ENCODE peak calls at places on chromosomes 6 and 20, in five cellular contexts. P is ovary, X is OCI-LY7, D is glutamatergic neuron, T is RWPE2. H is an unnamed sample.

GRCh38 chr6:134114489-134114888 is 62.1 kb upstream of the SLC2A12 start:
- DNase-seq in D (no peak), T (no peak), P (no peak), X (no peak), H (no peak)

GRCh38 chr6:9628819-9629218 is 786.1 kb downstream of the TFAP2A start:
- DNase-seq in T (no peak), X (no peak), P (no peak), D (no peak), H (no peak)

GRCh38 chr20:38844963-38845362 is 39.5 kb downstream of the PPP1R16B start:
- DNase-seq in X (no peak), D (no peak), P (no peak), T (no peak), H (no peak)

GRCh38 chr6:112745765-112746164 is 398.6 kb downstream of the RFPL4B start:
- DNase-seq in D (no peak), X (no peak), T (no peak), P (no peak), H (no peak)

GRCh38 chr20:57408131-57408530 is 16.9 kb downstream of the RBM38 start:
- DNase-seq in D (no peak), P (peak), X (no peak), T (no peak), H (no peak)

GRCh38 chr20:6030453-6031080 is 23.3 kb downstream of the LRRN4 start:
- DNase-seq in X (no peak), T (no peak), D (no peak), P (no peak), H (no peak)

GRCh38 chr20:58553841-58554240 is 38.6 kb upstream of the APCDD1L start:
- DNase-seq in D (no peak), X (no peak), T (peak), P (peak), H (no peak)

GRCh38 chr6:120854583-120854982 is 479.7 kb downstream of the TBC1D32 start:
- DNase-seq in P (no peak), D (no peak), T (no peak), X (no peak), H (no peak)

GRCh38 chr6:145067430-145067829 is 667.9 kb downstream of the EPM2A start:
- DNase-seq in T (no peak), P (no peak), D (no peak), X (no peak), H (no peak)

GRCh38 chr6:144364727-144365126 is 79.6 kb downstream of the UTRN start:
- DNase-seq in P (no peak), T (no peak), D (no peak), X (no peak), H (no peak)

GRCh38 chr6:158567871-158568401 is 8.0 kb downstream of the TMEM181 start:
- DNase-seq in T (no peak), X (no peak), D (no peak), P (no peak), H (no peak)

GRCh38 chr6:31158140-31158862 is at the start of gene TCF19:
- DNase-seq in T (peak), X (peak), P (peak), D (peak), H (peak)

GRCh38 chr6:5314191-5314865 is 53.0 kb downstream of the FARS2 start:
- DNase-seq in X (no peak), D (no peak), T (no peak), P (no peak), H (no peak)

GRCh38 chr20:1757072-1757471 is 99.5 kb upstream of the SIRPG start:
- DNase-seq in P (no peak), D (no peak), X (no peak), T (no peak), H (no peak)

GRCh38 chr6:110856296-110856695 is 18.3 kb upstream of the AMD1 start:
- DNase-seq in P (no peak), T (no peak), X (no peak), D (no peak), H (no peak)

GRCh38 chr6:161694995-161695394 is 421.1 kb upstream of the AGPAT4 start:
- DNase-seq in D (no peak), P (no peak), T (no peak), X (peak), H (no peak)

GRCh38 chr6:148952147-148953041 is 205.6 kb downstream of the UST start:
- DNase-seq in T (no peak), D (no peak), P (no peak), X (no peak), H (no peak)

GRCh38 chr6:73121421-73121993 is 103.8 kb downstream of the KHDC1L start:
- DNase-seq in T (no peak), P (no peak), D (no peak), X (no peak), H (no peak)

GRCh38 chr20:25276533-25277050 is 28.7 kb downstream of the PYGB start:
- DNase-seq in X (no peak), T (peak), P (peak), D (peak), H (no peak)

GRCh38 chr20:62382306-62383198 is 4.4 kb upstream of the RPS21 start:
- DNase-seq in D (peak), X (peak), P (peak), T (peak), H (peak)

GRCh38 chr6:151399679-151400078 is 8.3 kb upstream of the ZBTB2 start:
- DNase-seq in D (no peak), P (no peak), T (no peak), X (no peak), H (no peak)

GRCh38 chr6:14638562-14638931 is 521.0 kb downstream of the CD83 start:
- DNase-seq in P (no peak), X (no peak), D (no peak), T (no peak), H (no peak)

GRCh38 chr20:49656304-49656703 is 57.4 kb downstream of the B4GALT5 start:
- DNase-seq in T (no peak), P (no peak), D (no peak), X (no peak), H (no peak)

GRCh38 chr6:143592335-143592734 is 80.8 kb upstream of the FUCA2 start:
- DNase-seq in T (no peak), X (no peak), P (no peak), D (no peak), H (peak)

GRCh38 chr20:4947817-4948559 is 53.3 kb downstream of the SLC23A2 start:
- DNase-seq in D (no peak), X (no peak), P (no peak), T (no peak), H (no peak)

GRCh38 chr20:33685328-33686007 is 717 bp downstream of the E2F1 start:
- DNase-seq in P (no peak), X (peak), T (peak), D (peak), H (no peak)

GRCh38 chr20:710762-711120 is 35.1 kb upstream of the SCRT2 start:
- DNase-seq in T (no peak), P (no peak), D (no peak), X (no peak), H (no peak)

GRCh38 chr6:8539446-8539845 is 104.1 kb upstream of the SLC35B3 start:
- DNase-seq in D (no peak), P (no peak), T (no peak), X (peak), H (no peak)

GRCh38 chr6:44202972-44203750 is 13.6 kb upstream of the MYMX start:
- DNase-seq in X (no peak), D (no peak), P (no peak), T (no peak), H (no peak)

GRCh38 chr20:54650201-54650722 is 174.9 kb downstream of the DOK5 start:
- DNase-seq in P (no peak), D (no peak), X (no peak), T (no peak), H (no peak)

GRCh38 chr20:64065973-64066341 is 3.0 kb downstream of the TCEA2 start:
- DNase-seq in P (no peak), D (no peak), X (peak), T (no peak), H (no peak)

GRCh38 chr6:37826188-37826587 is 6.7 kb downstream of the ZFAND3 start:
- DNase-seq in P (no peak), X (no peak), T (no peak), D (no peak), H (no peak)

GRCh38 chr20:17749979-17750721 is 50.4 kb downstream of the BANF2 start:
- DNase-seq in D (no peak), T (no peak), P (no peak), X (no peak), H (peak)

GRCh38 chr6:62119401-62119800 is 166.6 kb downstream of the KHDRBS2 start:
- DNase-seq in P (no peak), T (no peak), D (no peak), X (no peak), H (no peak)

GRCh38 chr6:40020166-40020565 is 85.9 kb upstream of the MOCS1 start:
- DNase-seq in T (no peak), P (no peak), D (no peak), X (no peak), H (no peak)

GRCh38 chr6:98833101-98834059 is 994 bp upstream of the POU3F2 start:
- DNase-seq in T (no peak), P (peak), D (peak), X (no peak), H (peak)

GRCh38 chr20:37513764-37514359 is 7.2 kb upstream of the NNAT start:
- DNase-seq in D (no peak), P (no peak), T (peak), X (no peak), H (no peak)

DNA sequence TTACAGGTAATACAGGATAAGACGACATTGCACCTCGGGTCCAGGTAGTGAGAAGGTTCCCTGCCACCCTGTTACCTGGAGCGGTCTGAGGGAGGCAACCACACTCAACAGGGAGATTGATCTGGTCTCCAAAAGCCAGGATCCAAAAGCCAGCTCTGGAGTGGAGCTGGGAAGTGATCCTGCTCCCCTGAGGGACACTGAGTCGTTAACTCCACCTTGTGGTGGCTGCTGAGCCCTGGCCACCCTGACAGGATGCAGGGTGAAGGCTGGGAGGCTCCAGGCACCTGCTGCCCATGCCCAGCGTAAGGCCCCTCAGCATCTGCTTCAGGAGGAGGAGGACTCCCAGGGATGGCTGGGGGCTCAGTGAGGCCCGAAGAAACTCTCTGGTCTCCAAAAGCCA is 38.7 kb upstream of the SLC22A2 start:
- DNase-seq in X (no peak), D (no peak), T (no peak), P (no peak), H (no peak)
- TF ChIP-seq CTCF in X (no peak), D (no peak), T (peak), P (no peak), H (no peak)

DNA sequence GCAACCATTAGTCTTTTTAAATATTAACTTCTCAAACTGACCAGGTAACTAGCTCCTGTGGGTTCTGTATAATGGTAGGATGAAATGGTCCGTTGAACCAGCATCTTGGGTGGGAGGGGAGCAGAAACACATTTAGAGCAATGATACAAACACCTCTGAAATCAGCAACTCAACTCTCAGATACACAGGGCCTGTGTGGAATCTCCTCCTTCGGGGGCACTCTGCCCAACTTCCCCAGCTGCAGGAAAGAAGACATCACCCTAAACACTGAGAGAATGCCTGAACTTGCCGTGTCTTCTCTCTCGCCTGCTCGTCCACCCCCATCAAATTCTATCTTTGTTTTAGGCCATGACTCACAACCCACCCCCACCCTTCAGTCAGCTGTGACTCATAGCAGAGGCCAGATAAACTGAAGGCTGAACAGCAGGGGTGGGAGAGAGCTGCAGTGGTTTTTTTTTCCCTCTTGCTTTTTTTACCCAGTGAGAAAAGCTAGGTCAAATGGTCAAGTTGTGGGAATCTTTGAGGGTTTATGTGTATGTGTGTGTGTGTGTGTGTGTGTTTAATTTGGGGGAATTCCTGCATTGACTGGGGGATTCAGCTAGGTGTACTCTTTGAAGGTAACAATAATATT is 593.4 kb upstream of the JAG1 start:
- DNase-seq in T (peak), D (no peak), P (peak), X (no peak), H (no peak)
- TF ChIP-seq CTCF in T (peak), D (no peak), P (no peak), X (no peak), H (no peak)

GRCh38 chr6:42909835-42910234 is 6.0 kb upstream of the PTCRA start:
- DNase-seq in D (no peak), X (no peak), T (no peak), P (no peak), H (no peak)

GRCh38 chr6:42914546-42914945 is 1.3 kb upstream of the PTCRA start:
- DNase-seq in X (no peak), T (no peak), D (no peak), P (no peak), H (no peak)

GRCh38 chr6:42907336-42907735 is 8.5 kb upstream of the PTCRA start:
- DNase-seq in X (no peak), P (peak), D (no peak), T (no peak), H (no peak)

GRCh38 chr6:42915737-42916136 is at the start of gene PTCRA:
- DNase-seq in D (no peak), P (no peak), T (no peak), X (peak), H (no peak)

DNA sequence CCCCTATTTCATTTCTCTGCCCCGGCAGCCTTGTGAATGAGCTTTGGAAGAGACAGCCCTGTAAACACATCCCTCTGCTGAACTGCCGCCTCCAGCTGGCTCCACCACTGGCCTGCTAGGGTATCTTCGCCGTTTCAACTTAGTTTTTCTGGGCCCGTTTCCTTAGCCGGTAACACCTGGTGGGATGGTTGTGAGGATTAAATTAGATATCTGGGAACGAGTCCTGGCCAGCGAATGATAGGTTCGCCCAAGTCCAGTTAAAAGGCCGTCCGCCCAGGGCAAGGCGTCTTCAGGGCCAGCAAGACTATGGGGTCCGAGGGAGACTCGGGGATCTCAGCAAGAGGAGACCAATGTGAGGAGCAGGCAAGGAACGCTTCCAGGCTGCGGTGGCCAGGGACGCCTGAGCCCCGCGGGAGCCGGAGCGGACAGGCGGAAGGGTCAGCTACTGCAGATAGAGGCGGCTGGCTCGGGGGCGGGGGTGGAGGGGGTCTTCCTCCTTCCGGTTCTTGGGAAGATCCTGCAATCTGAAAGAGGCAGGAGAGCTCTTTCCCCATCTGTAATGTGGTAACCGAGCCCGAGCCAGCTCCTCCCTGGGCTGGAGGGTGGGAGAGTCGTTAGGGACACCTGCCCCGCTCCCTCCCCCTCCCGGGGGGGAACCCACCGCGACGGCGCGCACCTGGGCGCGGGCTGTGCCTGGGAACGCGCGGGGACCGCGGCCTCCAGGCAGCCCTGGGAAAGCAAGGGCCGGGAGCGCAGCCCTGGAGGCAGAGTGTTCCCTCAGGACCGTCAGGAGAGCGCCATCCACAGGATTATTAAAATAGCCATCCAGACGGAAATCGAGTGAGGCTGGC is 4.5 kb upstream of the PTCRA start:
- DNase-seq in T (no peak), D (peak), X (no peak), P (no peak), H (peak)
- TF ChIP-seq CTCF in T (no peak), D (no peak), X (no peak), P (no peak), H (no peak)

GRCh38 chr6:88161921-88162320 is 4.2 kb downstream of the CNR1 start:
- DNase-seq in X (no peak), D (no peak), T (no peak), P (no peak), H (no peak)

GRCh38 chr6:88157106-88157505 is 9.0 kb downstream of the CNR1 start:
- DNase-seq in X (no peak), P (no peak), D (no peak), T (no peak), H (no peak)
- TF ChIP-seq CTCF in X (peak), P (no peak), D (no peak), T (no peak), H (no peak)

DNA sequence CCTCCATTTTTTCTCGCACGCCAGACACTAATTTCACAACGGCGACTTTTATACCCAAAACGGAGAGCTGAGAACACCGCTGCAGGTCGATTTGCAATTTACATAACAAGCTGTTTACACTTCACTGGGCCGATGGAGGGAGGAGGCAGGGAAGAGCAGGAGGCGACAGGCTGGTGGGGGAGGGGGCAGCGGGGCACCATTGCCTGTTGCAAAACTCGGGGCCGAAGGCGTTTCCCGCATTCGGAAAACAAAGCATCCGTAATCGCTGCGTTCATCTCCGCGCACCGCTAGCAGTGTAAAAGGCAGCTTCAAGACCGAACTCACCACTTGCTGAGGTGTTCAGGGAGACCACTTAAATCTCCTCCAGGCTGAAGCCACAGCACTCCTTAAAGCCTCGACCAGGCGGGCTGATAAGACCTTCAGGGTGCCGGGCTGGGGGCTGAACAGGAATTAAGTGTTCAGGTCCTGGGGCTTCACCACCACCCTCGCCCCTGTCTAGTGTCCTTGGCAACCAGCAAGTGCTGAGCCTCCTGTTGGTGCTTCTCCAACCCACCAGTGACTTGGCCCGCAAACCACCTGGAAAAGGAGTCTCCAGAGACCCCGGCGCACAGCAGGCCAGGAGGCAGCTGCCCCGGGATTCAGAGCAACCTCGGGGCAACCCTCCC is 2.0 kb upstream of the FOXC1 start:
- DNase-seq in P (no peak), D (peak), T (no peak), X (no peak), H (peak)
- TF ChIP-seq CTCF in P (no peak), D (no peak), T (no peak), X (no peak), H (no peak)

DNA sequence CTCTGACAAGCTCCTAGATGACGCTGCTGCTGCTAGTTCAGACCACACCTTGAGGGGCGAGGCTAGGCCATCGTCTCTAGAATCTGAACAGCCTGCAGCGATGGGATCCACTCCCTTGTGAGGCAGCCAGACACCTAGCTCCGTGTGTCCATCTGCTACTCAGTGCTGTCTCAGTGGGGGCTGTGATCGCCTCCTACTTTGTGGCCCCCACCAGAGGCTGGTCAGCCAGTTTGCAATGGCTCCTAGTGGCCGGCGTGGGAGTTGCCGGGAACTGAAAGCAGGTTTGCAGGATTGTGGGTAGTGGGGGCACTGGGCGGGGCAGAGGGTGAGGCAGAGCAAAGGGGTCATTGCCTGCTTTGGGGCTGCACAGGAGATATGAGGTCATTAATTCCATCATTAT is 2.8 kb downstream of the CCN5 start:
- DNase-seq in D (peak), X (no peak), P (peak), T (no peak), H (peak)
- TF ChIP-seq CTCF in D (peak), X (peak), P (no peak), T (peak), H (peak)

DNA sequence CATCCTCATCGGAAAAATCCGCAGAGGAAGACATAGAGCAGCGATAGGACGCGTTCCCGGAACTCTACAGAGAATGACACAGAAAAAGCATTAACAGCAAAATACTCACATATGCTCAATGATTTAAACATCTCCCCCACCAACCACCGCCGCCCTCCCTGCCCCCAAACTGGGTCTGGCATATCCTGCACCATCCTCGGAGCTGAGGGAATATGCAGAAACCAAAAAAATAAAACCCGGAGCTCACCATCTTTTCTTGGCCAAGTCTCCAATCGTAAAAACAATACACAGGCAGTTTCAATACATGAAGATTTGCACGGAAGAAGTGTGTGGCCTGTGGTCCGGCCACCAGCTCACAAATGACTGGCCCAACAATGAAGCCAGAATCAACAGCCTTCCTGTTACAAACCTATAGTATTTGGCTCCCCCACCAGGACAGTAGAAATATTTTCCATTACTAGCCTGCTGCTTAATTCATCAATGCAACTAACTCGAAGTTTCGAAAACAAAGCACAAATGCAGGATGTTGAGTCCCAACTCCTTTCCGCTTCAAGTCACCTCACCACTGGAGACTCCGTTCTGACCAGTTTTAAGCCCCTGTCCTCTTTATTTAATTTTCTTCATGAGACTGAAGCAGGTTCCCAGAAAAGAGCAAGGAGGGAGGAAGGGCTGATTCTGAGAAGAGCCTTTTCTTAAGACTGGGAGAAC is 103.2 kb upstream of the BEND6 start:
- DNase-seq in T (no peak), X (peak), D (peak), P (peak), H (peak)
- TF ChIP-seq CTCF in T (peak), X (peak), D (peak), P (no peak), H (peak)

H was measured in endothelial cell.